ENCODE peak calls at places on chromosomes 11 and 22, in seven cellular contexts. D is fibroblast of pulmonary artery; V is cardiac muscle cell; K is astrocyte of the cerebellum; T is IMR-90; Q is CD8-positive, alpha-beta T cell; I is esophagus squamous epithelium. U is an unnamed sample.

GRCh38 chr11:108788565-108789199 is 123.8 kb downstream of the DDX10 start:
- DNase-seq in D (peak), V (peak), K (peak), T (peak), Q (no peak), I (no peak), U (peak)

GRCh38 chr11:1760351-1761109 is 3.2 kb downstream of the CTSD start:
- DNase-seq in D (peak), V (peak), K (no peak), T (peak), Q (no peak), I (no peak), U (no peak)

GRCh38 chr11:27717801-27718229 is 17.6 kb upstream of the BDNF start:
- DNase-seq in D (peak), V (peak), K (no peak), T (no peak), Q (no peak), I (no peak), U (no peak)

GRCh38 chr11:100867601-100868000 is 180.5 kb downstream of the ARHGAP42 start:
- DNase-seq in D (no peak), V (no peak), K (no peak), T (no peak), Q (no peak), I (no peak), U (no peak)

GRCh38 chr11:8671242-8671641 is 11.2 kb downstream of the TRIM66 start:
- DNase-seq in D (peak), V (peak), K (peak), T (peak), Q (no peak), I (no peak), U (no peak)

GRCh38 chr11:130115218-130115617 is 44.4 kb upstream of the ST14 start:
- DNase-seq in D (peak), V (peak), K (peak), T (peak), Q (no peak), I (no peak), U (no peak)

GRCh38 chr11:128208329-128209220 is 378.8 kb downstream of the ETS1 start:
- DNase-seq in D (peak), V (peak), K (peak), T (peak), Q (no peak), I (no peak), U (no peak)

GRCh38 chr22:37544955-37545702 is 15.2 kb upstream of the CDC42EP1 start:
- DNase-seq in D (peak), V (peak), K (no peak), T (peak), Q (peak), I (no peak), U (peak)

GRCh38 chr22:17920145-17920605 is 104.2 kb downstream of the MICAL3 start:
- DNase-seq in D (peak), V (peak), K (no peak), T (peak), Q (no peak), I (no peak), U (no peak)

GRCh38 chr11:123191939-123192338 is 3.1 kb downstream of the CLMP start:
- DNase-seq in D (no peak), V (no peak), K (no peak), T (no peak), Q (no peak), I (no peak), U (no peak)

GRCh38 chr22:36673821-36674220 is 29.7 kb downstream of the CACNG2 start:
- DNase-seq in D (no peak), V (no peak), K (no peak), T (no peak), Q (no peak), I (no peak), U (no peak)

GRCh38 chr22:29073618-29074275 is 912 bp downstream of the KREMEN1 start:
- DNase-seq in D (no peak), V (peak), K (no peak), T (no peak), Q (peak), I (no peak), U (no peak)

GRCh38 chr11:64524534-64525042 is 66.4 kb upstream of the SLC22A12 start:
- DNase-seq in D (no peak), V (no peak), K (no peak), T (no peak), Q (no peak), I (no peak), U (no peak)

GRCh38 chr11:2581151-2581930 is 118.5 kb downstream of the KCNQ1OT1 start:
- DNase-seq in D (no peak), V (no peak), K (no peak), T (no peak), Q (peak), I (no peak), U (no peak)

GRCh38 chr11:12729941-12730340 is 55.7 kb downstream of the TEAD1 start:
- DNase-seq in D (no peak), V (no peak), K (no peak), T (no peak), Q (no peak), I (no peak), U (no peak)

GRCh38 chr22:48753752-48754517 is 1073.7 kb downstream of the BRD1 start:
- DNase-seq in D (no peak), V (no peak), K (no peak), T (no peak), Q (no peak), I (no peak), U (no peak)

GRCh38 chr11:29214833-29215232 is 802.0 kb downstream of the KCNA4 start:
- DNase-seq in D (peak), V (peak), K (no peak), T (peak), Q (no peak), I (no peak), U (no peak)

GRCh38 chr11:36425593-36426206 is 84.4 kb downstream of the TRAF6 start:
- DNase-seq in D (peak), V (no peak), K (no peak), T (peak), Q (no peak), I (no peak), U (no peak)

GRCh38 chr22:41417622-41418390 is 28.8 kb downstream of the TOB2 start:
- DNase-seq in D (peak), V (peak), K (no peak), T (no peak), Q (no peak), I (no peak), U (no peak)

GRCh38 chr11:36948445-36949171 is 350.6 kb upstream of the RAG2 start:
- DNase-seq in D (no peak), V (peak), K (no peak), T (no peak), Q (no peak), I (no peak), U (no peak)

GRCh38 chr11:17918049-17918605 is 94.7 kb downstream of the SERGEF start:
- DNase-seq in D (no peak), V (no peak), K (no peak), T (no peak), Q (no peak), I (no peak), U (no peak)

GRCh38 chr11:104846216-104846615 is 52.0 kb downstream of the CASP12 start:
- DNase-seq in D (no peak), V (no peak), K (no peak), T (no peak), Q (no peak), I (no peak), U (no peak)

GRCh38 chr11:95149659-95150294 is 60.1 kb downstream of the ENDOD1 start:
- DNase-seq in D (peak), V (peak), K (no peak), T (no peak), Q (no peak), I (no peak), U (no peak)

GRCh38 chr22:27732841-27733240 is 68.7 kb downstream of the MN1 start:
- DNase-seq in D (no peak), V (no peak), K (no peak), T (no peak), Q (no peak), I (no peak), U (no peak)

GRCh38 chr11:125926682-125927081 is 19.2 kb upstream of the VSIG10L2 start:
- DNase-seq in D (no peak), V (no peak), K (no peak), T (no peak), Q (no peak), I (no peak), U (no peak)

GRCh38 chr11:122720482-122720881 is 65.0 kb downstream of the UBASH3B start:
- DNase-seq in D (peak), V (peak), K (no peak), T (no peak), Q (no peak), I (no peak), U (no peak)

GRCh38 chr22:48761546-48761945 is 1066.1 kb downstream of the BRD1 start:
- DNase-seq in D (no peak), V (no peak), K (no peak), T (no peak), Q (no peak), I (no peak), U (no peak)

GRCh38 chr11:25211635-25212251 is 714.9 kb downstream of the LUZP2 start:
- DNase-seq in D (no peak), V (no peak), K (peak), T (no peak), Q (no peak), I (no peak), U (no peak)

GRCh38 chr11:10114593-10115404 is 179.2 kb downstream of the SBF2 start:
- DNase-seq in D (no peak), V (no peak), K (no peak), T (no peak), Q (no peak), I (no peak), U (no peak)

GRCh38 chr11:78961186-78961782 is 386.6 kb upstream of the NARS2 start:
- DNase-seq in D (peak), V (peak), K (peak), T (peak), Q (no peak), I (no peak), U (peak)

GRCh38 chr22:21876486-21877176 is 9.2 kb upstream of the MAPK1 start:
- DNase-seq in D (peak), V (peak), K (no peak), T (peak), Q (no peak), I (no peak), U (peak)

GRCh38 chr11:116540645-116541044 is 232.1 kb downstream of the BUD13 start:
- DNase-seq in D (no peak), V (no peak), K (no peak), T (no peak), Q (no peak), I (no peak), U (no peak)

GRCh38 chr11:64960719-64961118 is 11.2 kb downstream of the MAJIN start:
- DNase-seq in D (no peak), V (peak), K (no peak), T (no peak), Q (no peak), I (no peak), U (no peak)

GRCh38 chr11:79536155-79536917 is 95.5 kb upstream of the TENM4 start:
- DNase-seq in D (no peak), V (no peak), K (no peak), T (no peak), Q (no peak), I (no peak), U (no peak)

GRCh38 chr11:65298131-65298535 is 16.5 kb upstream of the CDC42EP2 start:
- DNase-seq in D (peak), V (peak), K (no peak), T (peak), Q (no peak), I (no peak), U (no peak)

GRCh38 chr11:60915250-60915914 is 1.4 kb downstream of the TMEM109 start:
- DNase-seq in D (peak), V (peak), K (no peak), T (peak), Q (peak), I (no peak), U (peak)

GRCh38 chr22:40540265-40540664 is 96.3 kb downstream of the MRTFA start:
- DNase-seq in D (no peak), V (no peak), K (no peak), T (no peak), Q (no peak), I (no peak), U (no peak)

GRCh38 chr11:87351671-87352070 is 313.9 kb downstream of the TMEM135 start:
- DNase-seq in D (no peak), V (no peak), K (no peak), T (no peak), Q (no peak), I (no peak), U (peak)

DNA sequence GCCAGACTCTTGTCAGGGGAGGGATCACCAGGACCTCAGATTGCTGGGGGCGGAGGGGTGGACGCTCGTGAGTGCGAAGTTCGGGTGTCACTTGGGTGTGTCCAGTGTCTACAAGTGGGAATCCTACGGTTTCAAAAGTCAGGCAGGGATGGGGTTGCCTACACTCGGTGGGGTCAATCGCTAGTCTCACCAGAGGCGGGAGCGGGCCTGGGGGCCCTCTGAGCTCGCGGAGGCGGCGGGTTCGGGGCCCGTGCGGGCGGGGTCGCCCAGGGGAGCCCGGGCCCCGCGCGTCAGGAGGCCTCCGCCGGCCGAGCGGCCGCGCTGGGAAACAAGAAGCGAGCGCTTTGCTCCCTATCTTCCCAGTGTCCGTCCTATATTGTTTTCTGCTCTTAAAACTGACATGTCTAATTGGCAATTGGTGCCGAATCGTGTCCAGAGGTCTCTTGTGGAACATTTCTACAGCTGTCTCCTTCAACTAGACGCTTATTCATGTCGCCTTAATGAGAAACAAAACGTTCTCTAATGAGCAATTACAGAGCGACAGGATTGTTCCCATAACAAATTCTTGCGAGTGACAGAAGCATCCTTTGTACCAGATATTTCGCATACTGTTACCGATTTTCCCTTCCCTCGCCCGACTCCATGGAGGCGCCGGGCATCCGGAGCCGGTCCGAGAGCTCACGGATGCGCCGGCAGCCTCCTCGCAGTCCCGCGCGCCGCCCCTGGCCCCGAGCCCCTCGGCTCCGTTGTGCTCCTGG is 11.9 kb downstream of the PAX6 start:
- DNase-seq in D (no peak), V (no peak), K (no peak), T (no peak), Q (no peak), I (no peak), U (no peak)
- H3K4me3 ChIP-seq in D (no peak), V (no peak), K (peak), T (no peak), Q (no peak), I (no peak), U (peak)

GRCh38 chr11:119055901-119056300 is 1.1 kb downstream of the HYOU1 start:
- DNase-seq in D (peak), V (peak), K (no peak), T (peak), Q (no peak), I (no peak), U (peak)
- TF ChIP-seq CTCF in D (peak), V (no peak), K (no peak), T (peak), Q (no peak), I (no peak), U (no peak)

DNA sequence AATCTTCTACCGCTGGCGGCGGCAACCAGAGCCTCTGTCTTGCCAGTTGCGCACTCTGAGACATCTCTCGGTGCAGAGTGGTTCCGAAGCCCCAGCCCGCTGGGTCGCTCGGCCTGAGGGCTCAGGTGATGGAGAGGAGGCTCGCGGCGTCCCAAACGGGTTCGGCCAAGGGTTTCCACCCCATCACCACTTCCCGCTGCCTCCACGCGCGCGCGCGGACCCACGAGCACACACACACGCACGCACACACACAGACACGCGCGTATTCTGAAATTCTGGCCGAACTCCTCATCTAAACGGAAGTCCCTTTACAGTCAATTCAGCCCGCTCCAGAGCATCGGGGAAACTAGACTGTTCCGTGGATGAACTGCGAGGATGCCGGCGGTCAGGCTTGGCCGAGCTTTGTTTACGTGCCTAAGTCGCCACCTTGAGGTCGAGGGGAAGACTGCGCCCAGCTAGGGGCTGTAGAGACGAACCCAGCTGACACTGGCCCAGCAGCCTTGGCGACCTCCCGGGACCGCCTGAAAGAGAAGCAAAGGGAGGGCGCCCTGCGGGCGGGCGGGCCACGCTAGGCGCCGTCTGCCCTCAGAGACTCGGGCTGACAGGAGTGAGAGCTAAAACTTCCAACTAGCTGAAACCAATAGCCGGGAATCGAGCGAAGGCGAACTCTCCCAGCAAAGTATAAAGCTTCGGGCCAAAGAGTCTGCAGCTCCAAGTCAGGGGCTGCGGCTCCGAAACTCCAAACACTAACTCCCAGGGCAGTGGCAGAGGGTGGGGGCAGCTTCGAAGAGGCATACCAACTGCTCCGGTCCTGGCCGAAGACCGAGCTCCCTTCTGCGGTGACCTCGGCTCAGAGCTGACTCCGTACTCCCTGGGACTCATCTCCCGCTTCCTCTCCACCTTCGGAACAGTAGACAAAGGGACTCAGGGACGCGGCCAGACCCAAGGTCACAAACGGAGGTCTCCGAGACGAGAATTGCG is 124.8 kb upstream of the C11orf58 start:
- DNase-seq in D (peak), V (peak), K (peak), T (peak), Q (peak), I (no peak), U (peak)
- H3K4me3 ChIP-seq in D (peak), V (peak), K (peak), T (peak), Q (peak), I (peak), U (no peak)

GRCh38 chr22:19759994-19760651 is 455 bp upstream of the TBX1 start:
- DNase-seq in D (no peak), V (no peak), K (no peak), T (no peak), Q (no peak), I (no peak), U (no peak)
- TF ChIP-seq CTCF in D (no peak), V (no peak), K (no peak), T (no peak), Q (no peak), I (no peak), U (no peak)

GRCh38 chr11:134273317-134273712 is 2.9 kb upstream of the GLB1L3 start:
- DNase-seq in D (no peak), V (no peak), K (no peak), T (no peak), Q (no peak), I (no peak), U (no peak)
- H3K4me3 ChIP-seq in D (no peak), V (no peak), K (no peak), T (no peak), Q (no peak), I (no peak), U (no peak)

GRCh38 chr11:19279455-19279854 is 38.7 kb upstream of the E2F8 start:
- DNase-seq in D (no peak), V (no peak), K (no peak), T (no peak), Q (no peak), I (no peak), U (peak)
- TF ChIP-seq CTCF in D (no peak), V (no peak), K (no peak), T (no peak), Q (no peak), I (no peak), U (no peak)

GRCh38 chr11:45857834-45858492 is 10.7 kb downstream of the CRY2 start:
- DNase-seq in D (peak), V (peak), K (peak), T (peak), Q (no peak), I (no peak), U (no peak)

GRCh38 chr11:45858751-45859398 is 11.6 kb downstream of the CRY2 start:
- DNase-seq in D (no peak), V (no peak), K (no peak), T (no peak), Q (no peak), I (no peak), U (no peak)

GRCh38 chr11:45860764-45861510 is 13.7 kb downstream of the CRY2 start:
- DNase-seq in D (no peak), V (no peak), K (no peak), T (no peak), Q (no peak), I (no peak), U (no peak)

GRCh38 chr11:45859661-45860140 is 12.4 kb downstream of the CRY2 start:
- DNase-seq in D (peak), V (peak), K (peak), T (peak), Q (no peak), I (no peak), U (no peak)

GRCh38 chr11:45860348-45860747 is 13.1 kb downstream of the CRY2 start:
- DNase-seq in D (no peak), V (no peak), K (no peak), T (no peak), Q (no peak), I (no peak), U (no peak)
- H3K4me3 ChIP-seq in D (no peak), V (no peak), K (no peak), T (no peak), Q (no peak), I (no peak), U (no peak)

DNA sequence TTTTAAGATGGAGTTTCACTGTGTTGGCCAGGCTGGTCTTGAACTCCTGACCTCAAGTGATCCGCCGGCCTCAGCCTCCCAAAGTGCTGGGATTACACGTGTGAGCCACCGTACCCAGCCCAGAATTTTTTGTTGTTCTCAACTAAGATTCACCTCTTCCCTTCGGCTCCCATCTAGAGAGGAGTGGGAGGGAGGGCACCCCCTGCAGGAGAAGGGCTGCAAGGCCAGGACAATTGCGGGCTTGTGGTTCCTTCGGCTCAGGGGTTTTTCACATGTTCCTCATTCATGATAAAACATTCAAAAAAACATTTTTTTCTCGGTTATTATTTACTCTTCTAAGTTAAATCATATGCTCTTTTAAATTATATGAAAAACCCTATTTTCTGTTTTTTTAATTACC is 201.1 kb upstream of the LRRC4C start:
- DNase-seq in D (no peak), V (no peak), K (no peak), T (no peak), Q (no peak), I (no peak), U (no peak)
- TF ChIP-seq CTCF in D (peak), V (no peak), K (peak), T (no peak), Q (no peak), I (no peak), U (peak)

U was measured in GM12865.